ENCODE peak calls at places on chromosome 21, in nine cellular contexts. P is stomach, U is H9, A is GM23248, C is cardiac muscle cell, G is right cardiac atrium, S is kidney, I is body of pancreas, W is PC-9. T is an unnamed sample. For H3K4me1 and H3K9me3, the result is how much of the 10 kb centered on the place peaks cover.

GRCh38 chr21:44800103-44800502 is 1.5 kb downstream of the UBE2G2 start:
- DNase-seq in P (peak), U (no peak), A (peak), C (peak), G (no peak), S (no peak), I (no peak), W (no peak), T (no peak)

GRCh38 chr21:30482130-30482529 is 2.0 kb upstream of the KRTAP19-1 start:
- DNase-seq in P (no peak), U (no peak), A (no peak), C (no peak), G (no peak), S (no peak), I (no peak), W (no peak), T (no peak)

GRCh38 chr21:17782051-17782450 is 37.1 kb downstream of the C21orf91 start:
- DNase-seq in P (no peak), U (no peak), A (no peak), C (no peak), G (no peak), S (no peak), I (no peak), W (no peak), T (no peak)

GRCh38 chr21:34022557-34023335 is 50.6 kb upstream of the MRPS6 start:
- DNase-seq in P (no peak), U (no peak), A (peak), C (no peak), G (no peak), S (no peak), I (no peak), W (no peak), T (no peak)

GRCh38 chr21:25997788-25998611 is 172.6 kb downstream of the APP start:
- DNase-seq in P (peak), U (peak), A (no peak), C (peak), G (no peak), S (no peak), I (peak), W (peak), T (no peak)

GRCh38 chr21:36839123-36839522 is 127.3 kb downstream of the HLCS start:
- DNase-seq in P (no peak), U (no peak), A (peak), C (no peak), G (no peak), S (no peak), I (no peak), W (no peak), T (no peak)

GRCh38 chr21:27418338-27418737 is 451.4 kb upstream of the ADAMTS5 start:
- DNase-seq in P (no peak), U (no peak), A (no peak), C (no peak), G (no peak), S (no peak), I (no peak), W (no peak), T (no peak)

GRCh38 chr21:24869862-24870261 is 737.4 kb downstream of the MRPL39 start:
- DNase-seq in P (no peak), U (no peak), A (no peak), C (no peak), G (no peak), S (no peak), I (no peak), W (no peak), T (no peak)

GRCh38 chr21:34073749-34074282 is 438 bp downstream of the MRPS6 start:
- DNase-seq in P (peak), U (no peak), A (peak), C (no peak), G (peak), S (peak), I (peak), W (no peak), T (peak)

GRCh38 chr21:35748683-35749314 is 311.5 kb downstream of the SETD4 start:
- DNase-seq in P (no peak), U (no peak), A (no peak), C (no peak), G (no peak), S (no peak), I (no peak), W (no peak), T (no peak)

GRCh38 chr21:25126564-25126963 is 480.7 kb downstream of the MRPL39 start:
- DNase-seq in P (no peak), U (no peak), A (no peak), C (no peak), G (no peak), S (no peak), I (no peak), W (no peak), T (no peak)

GRCh38 chr21:25967566-25968438 is 202.8 kb downstream of the APP start:
- DNase-seq in P (no peak), U (no peak), A (no peak), C (peak), G (no peak), S (no peak), I (no peak), W (no peak), T (no peak)

GRCh38 chr21:39529026-39529425 is 77.3 kb downstream of the SH3BGR start:
- DNase-seq in P (no peak), U (no peak), A (no peak), C (no peak), G (no peak), S (no peak), I (no peak), W (no peak), T (no peak)

GRCh38 chr21:35075546-35075945 is 26.4 kb upstream of the RUNX1 start:
- DNase-seq in P (no peak), U (no peak), A (peak), C (peak), G (no peak), S (no peak), I (no peak), W (no peak), T (peak)

GRCh38 chr21:21412096-21412495 is 413.9 kb downstream of the NCAM2 start:
- DNase-seq in P (no peak), U (no peak), A (no peak), C (no peak), G (no peak), S (no peak), I (no peak), W (no peak), T (no peak)

GRCh38 chr21:44758781-44759627 is 42.6 kb downstream of the UBE2G2 start:
- DNase-seq in P (peak), U (peak), A (no peak), C (no peak), G (no peak), S (no peak), I (no peak), W (no peak), T (no peak)

GRCh38 chr21:27380303-27380702 is 413.4 kb upstream of the ADAMTS5 start:
- DNase-seq in P (no peak), U (no peak), A (peak), C (no peak), G (no peak), S (no peak), I (no peak), W (no peak), T (no peak)

GRCh38 chr21:35622612-35623011 is 437.7 kb downstream of the SETD4 start:
- DNase-seq in P (no peak), U (no peak), A (no peak), C (no peak), G (no peak), S (no peak), I (no peak), W (no peak), T (no peak)

GRCh38 chr21:45984584-45985095 is 3.1 kb downstream of the COL6A1 start:
- DNase-seq in P (no peak), U (no peak), A (no peak), C (no peak), G (peak), S (no peak), I (no peak), W (no peak), T (no peak)

GRCh38 chr21:45985471-45986315 is 4.1 kb downstream of the COL6A1 start:
- DNase-seq in P (no peak), U (no peak), A (peak), C (no peak), G (peak), S (peak), I (peak), W (no peak), T (no peak)

GRCh38 chr21:45987121-45987711 is 5.6 kb downstream of the COL6A1 start:
- DNase-seq in P (no peak), U (no peak), A (peak), C (no peak), G (peak), S (peak), I (peak), W (no peak), T (no peak)

GRCh38 chr21:45988366-45989347 is 7.1 kb downstream of the COL6A1 start:
- DNase-seq in P (no peak), U (no peak), A (no peak), C (no peak), G (peak), S (peak), I (peak), W (no peak), T (peak)

DNA sequence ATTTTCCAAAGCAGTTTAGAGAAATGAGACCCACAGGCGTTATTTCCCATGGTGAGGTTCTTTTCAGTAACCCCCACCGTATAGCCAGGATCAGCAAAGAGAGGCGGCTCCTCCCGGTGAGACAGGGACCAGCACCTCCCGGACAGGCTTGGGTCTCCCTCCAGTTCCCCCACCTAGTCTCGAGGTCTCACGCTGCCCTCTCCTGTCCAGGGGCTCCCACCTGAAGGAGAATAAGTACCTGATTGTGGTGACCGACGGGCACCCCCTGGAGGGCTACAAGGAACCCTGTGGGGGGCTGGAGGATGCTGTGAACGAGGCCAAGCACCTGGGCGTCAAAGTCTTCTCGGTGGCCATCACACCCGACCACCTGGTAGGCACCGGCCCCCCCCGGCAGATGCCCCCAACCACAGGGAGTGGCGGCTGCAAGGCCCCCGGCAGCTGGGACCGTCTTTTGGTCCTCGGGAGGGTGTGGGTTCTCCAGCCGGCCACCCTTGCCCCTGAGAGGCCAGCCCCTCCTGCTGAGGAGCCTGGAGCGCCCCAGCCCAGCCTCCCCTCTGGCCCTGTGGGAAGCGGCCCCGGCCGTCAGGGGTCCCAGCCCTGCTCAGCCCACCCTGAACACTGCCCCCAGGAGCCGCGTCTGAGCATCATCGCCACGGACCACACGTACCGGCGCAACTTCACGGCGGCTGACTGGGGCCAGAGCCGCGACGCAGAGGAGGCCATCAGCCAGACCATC is 4.9 kb downstream of the COL6A1 start:
- DNase-seq in P (no peak), U (no peak), A (no peak), C (no peak), G (peak), S (peak), I (peak), W (no peak), T (no peak)
- H3K4me1 ChIP-seq in P (under half), U (under half), A (under half), C (under half), G (under half), S (under half), I (under half), W (under half), T (under half)

GRCh38 chr21:16156841-16157240 is 427.1 kb downstream of the USP25 start:
- DNase-seq in P (no peak), U (no peak), A (no peak), C (no peak), G (no peak), S (no peak), I (no peak), W (no peak), T (no peak)

GRCh38 chr21:16159971-16160350 is 430.2 kb downstream of the USP25 start:
- DNase-seq in P (no peak), U (no peak), A (no peak), C (no peak), G (no peak), S (no peak), I (no peak), W (no peak), T (no peak)

GRCh38 chr21:16162953-16163352 is 433.2 kb downstream of the USP25 start:
- DNase-seq in P (no peak), U (no peak), A (no peak), C (no peak), G (no peak), S (no peak), I (no peak), W (no peak), T (no peak)

GRCh38 chr21:16154961-16155360 is 425.2 kb downstream of the USP25 start:
- DNase-seq in P (no peak), U (no peak), A (no peak), C (no peak), G (no peak), S (no peak), I (no peak), W (no peak), T (no peak)

GRCh38 chr21:16159213-16159970 is 429.6 kb downstream of the USP25 start:
- DNase-seq in P (no peak), U (no peak), A (no peak), C (no peak), G (no peak), S (no peak), I (no peak), W (no peak), T (no peak)
- H3K27ac ChIP-seq in P (no peak), U (no peak), A (no peak), C (no peak), G (no peak), S (no peak), I (no peak), W (no peak), T (no peak)

DNA sequence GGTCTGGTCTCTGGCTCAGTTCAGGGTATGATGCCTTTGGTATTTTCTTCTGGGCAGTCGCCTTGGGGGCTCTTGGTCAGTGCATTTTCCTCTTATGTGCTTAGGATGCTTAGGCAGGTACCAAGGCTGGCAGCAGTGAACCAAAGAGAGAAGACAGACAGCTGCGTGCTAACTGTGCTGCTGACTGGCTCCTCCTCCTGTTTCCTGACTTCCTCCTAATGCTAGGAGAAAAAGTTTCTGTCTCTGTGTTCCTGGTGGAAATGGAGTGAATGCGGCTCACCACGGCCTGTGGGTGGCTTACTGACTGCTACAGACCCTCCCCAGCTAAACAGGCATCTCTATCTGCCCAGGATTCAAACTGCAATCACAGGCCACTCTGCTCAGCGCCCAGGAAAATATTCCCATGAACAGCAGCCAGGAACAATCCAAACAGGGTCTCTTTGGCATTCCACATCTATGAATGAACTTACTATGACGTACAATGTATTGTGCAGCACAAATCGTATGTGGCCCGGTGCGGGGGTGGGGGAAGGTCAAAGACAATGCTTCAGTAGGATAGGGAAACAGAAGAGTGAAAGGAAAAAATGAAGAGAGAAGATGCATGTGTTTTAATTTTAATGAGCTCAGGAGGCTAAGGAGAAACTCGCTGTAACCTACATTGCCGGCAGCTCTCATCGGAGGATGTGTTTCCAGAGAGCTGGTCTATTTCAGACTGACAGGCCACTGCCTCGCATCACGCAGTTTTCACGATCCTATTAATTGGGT is 2.8 kb downstream of the ABCG1 start:
- DNase-seq in P (peak), U (no peak), A (no peak), C (peak), G (no peak), S (no peak), I (no peak), W (no peak), T (no peak)
- H3K9me3 ChIP-seq in P (under half), U (under half), A (under half), C (under half), G (under half), S (under half), I (under half), W (under half), T (under half)

GRCh38 chr21:32304998-32305397 is 6.3 kb downstream of the MRAP start:
- DNase-seq in P (no peak), U (no peak), A (no peak), C (no peak), G (no peak), S (no peak), I (no peak), W (no peak), T (no peak)
- H3K4me1 ChIP-seq in P (under half), U (under half), A (under half), C (under half), G (under half), S (under half), I (under half), W (under half), T (under half)

DNA sequence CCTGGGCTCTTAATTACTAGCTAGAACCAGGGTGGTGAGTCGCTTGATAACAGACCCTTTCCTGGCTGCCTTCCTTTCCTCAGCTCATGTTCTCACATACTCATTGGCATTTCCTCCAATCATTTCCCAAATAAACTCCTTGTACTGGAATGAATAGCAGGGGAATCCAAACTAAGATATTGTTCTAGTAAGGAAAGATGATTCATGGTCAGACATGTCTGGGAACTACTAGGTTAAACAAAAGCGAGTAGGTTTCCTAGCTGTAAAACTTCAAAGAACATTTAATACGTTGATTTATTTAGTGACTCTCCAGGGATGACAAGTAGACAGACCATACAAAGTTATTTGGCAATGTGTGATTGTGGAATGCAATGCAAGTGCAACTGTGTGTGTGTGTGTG is 121.2 kb upstream of the KCNJ6 start:
- DNase-seq in P (no peak), U (no peak), A (no peak), C (no peak), G (no peak), S (no peak), I (no peak), W (no peak), T (no peak)
- H3K27ac ChIP-seq in P (no peak), U (no peak), A (no peak), C (no peak), G (no peak), S (no peak), I (no peak), W (no peak), T (no peak)

GRCh38 chr21:23578027-23578426 is 2029.3 kb downstream of the MRPL39 start:
- DNase-seq in P (no peak), U (no peak), A (no peak), C (no peak), G (no peak), S (no peak), I (no peak), W (no peak), T (no peak)
- H3K9me3 ChIP-seq in P (under half), U (under half), A (under half), C (under half), G (under half), S (under half), I (under half), W (under half), T (under half)

GRCh38 chr21:28442085-28442484 is 550.6 kb downstream of the LTN1 start:
- DNase-seq in P (no peak), U (no peak), A (no peak), C (no peak), G (no peak), S (no peak), I (no peak), W (no peak), T (no peak)

GRCh38 chr21:28445081-28445830 is 547.4 kb downstream of the LTN1 start:
- DNase-seq in P (no peak), U (no peak), A (peak), C (peak), G (no peak), S (no peak), I (no peak), W (no peak), T (no peak)

GRCh38 chr21:28444567-28444966 is 548.1 kb downstream of the LTN1 start:
- DNase-seq in P (no peak), U (no peak), A (peak), C (no peak), G (no peak), S (no peak), I (no peak), W (no peak), T (no peak)

GRCh38 chr21:28442624-28443023 is 550.1 kb downstream of the LTN1 start:
- DNase-seq in P (no peak), U (no peak), A (peak), C (peak), G (no peak), S (no peak), I (no peak), W (no peak), T (no peak)

DNA sequence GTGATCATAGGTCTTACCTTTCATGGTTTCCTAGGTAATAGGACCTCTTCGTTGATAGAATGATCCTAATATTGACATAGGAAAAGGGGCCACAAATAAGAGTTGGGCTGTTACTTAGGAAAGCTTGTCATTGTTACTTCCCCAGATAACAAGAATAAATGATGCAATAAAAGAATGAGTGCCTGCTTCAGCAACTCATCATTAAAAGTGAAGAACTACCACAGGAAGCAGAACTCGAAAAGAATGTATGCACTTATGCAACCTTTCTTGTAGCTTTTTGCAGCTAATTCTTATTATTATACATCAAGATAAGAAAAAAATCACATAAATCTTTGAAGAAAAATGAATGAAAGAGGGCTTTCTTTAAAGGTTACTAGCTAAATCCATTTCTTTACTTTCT is 548.5 kb downstream of the LTN1 start:
- DNase-seq in P (no peak), U (no peak), A (peak), C (peak), G (no peak), S (no peak), I (no peak), W (no peak), T (no peak)
- H3K4me1 ChIP-seq in P (under half), U (under half), A (half or more), C (under half), G (under half), S (under half), I (under half), W (under half), T (under half)